ENCODE peak calls at places on chromosomes 3 and 15, in six cellular contexts. K, U, A, W, R and F are unnamed samples.
A peak's percentile ranks its signal among the peaks of the same experiment; 100 is the strongest.

GRCh38 chr3:36944012-36944640 is 728 bp downstream of the TRANK1 start:
- DNase-seq in W (peak; percentile 61), U (no peak), K (no peak), A (peak; percentile 44), R (no peak), F (peak; percentile 42)

GRCh38 chr3:125078961-125079674 is 23.3 kb upstream of the HEG1 start:
- DNase-seq in U (no peak), R (no peak), A (no peak), K (no peak), W (no peak), F (peak; percentile 21)

GRCh38 chr15:91897585-91898372 is 44.3 kb downstream of the SLCO3A1 start:
- DNase-seq in A (no peak), U (no peak), W (no peak), K (no peak), R (no peak), F (no peak)

GRCh38 chr3:159616234-159616825 is 372.3 kb upstream of the IL12A start:
- DNase-seq in K (no peak), W (peak; percentile 60), U (no peak), A (peak; percentile 34), R (no peak), F (no peak)

GRCh38 chr3:126322181-126322967 is 34.8 kb downstream of the KLF15 start:
- DNase-seq in A (no peak), U (no peak), W (no peak), K (no peak), R (peak; percentile 8), F (no peak)

GRCh38 chr3:34948431-34948971 is 690.8 kb upstream of the ARPP21 start:
- DNase-seq in R (no peak), W (no peak), K (no peak), U (no peak), A (no peak), F (no peak)

GRCh38 chr15:56736308-56736707 is 3.0 kb upstream of the ZNF280D start:
- DNase-seq in K (no peak), U (no peak), R (peak; percentile 31), W (peak; percentile 57), A (no peak), F (no peak)

GRCh38 chr3:111737712-111738097 is 121.4 kb upstream of the PHLDB2 start:
- DNase-seq in W (no peak), R (peak; percentile 52), A (no peak), U (no peak), K (no peak), F (no peak)

GRCh38 chr3:197353867-197354180 is 55.4 kb upstream of the DLG1 start:
- DNase-seq in U (no peak), A (no peak), R (no peak), W (no peak), K (no peak), F (no peak)

GRCh38 chr3:114207768-114208167 is 28.9 kb upstream of the DRD3 start:
- DNase-seq in W (no peak), U (no peak), R (no peak), K (peak; percentile 25), A (no peak), F (no peak)

GRCh38 chr15:51198701-51199253 is 104.1 kb upstream of the TNFAIP8L3 start:
- DNase-seq in W (no peak), R (no peak), U (no peak), K (no peak), A (no peak), F (no peak)

GRCh38 chr3:31579828-31580227 is 47.1 kb downstream of the STT3B start:
- DNase-seq in A (no peak), R (no peak), U (no peak), K (no peak), W (no peak), F (no peak)

GRCh38 chr15:49990835-49991540 is 128.0 kb downstream of the ATP8B4 start:
- DNase-seq in K (no peak), R (no peak), A (no peak), W (no peak), U (no peak), F (no peak)

GRCh38 chr15:44163370-44163769 is 31.7 kb downstream of the FRMD5 start:
- DNase-seq in R (no peak), K (no peak), A (no peak), U (no peak), W (no peak), F (no peak)

GRCh38 chr3:192352142-192352541 is 375.2 kb downstream of the FGF12 start:
- DNase-seq in R (no peak), A (no peak), K (no peak), W (no peak), U (no peak), F (no peak)

GRCh38 chr3:4582634-4583033 is 89.5 kb downstream of the ITPR1 start:
- DNase-seq in A (no peak), R (no peak), U (no peak), K (no peak), W (no peak), F (no peak)

GRCh38 chr3:44976002-44976815 is at the start of the genes EXOSC7 and ZDHHC3:
- DNase-seq in K (no peak), W (peak; percentile 85), R (peak; percentile 68), U (peak; percentile 98), A (peak; percentile 70), F (peak; percentile 90)

GRCh38 chr3:41874022-41874421 is 87.9 kb downstream of the ULK4 start:
- DNase-seq in U (no peak), K (no peak), A (no peak), W (no peak), R (no peak), F (peak; percentile 9)

GRCh38 chr15:42444415-42445063 is 46.4 kb downstream of the ZNF106 start:
- DNase-seq in W (no peak), R (no peak), A (no peak), U (peak; percentile 9), K (no peak), F (no peak)

GRCh38 chr3:171753665-171754408 is 56.4 kb downstream of the PLD1 start:
- DNase-seq in K (no peak), W (no peak), U (no peak), A (no peak), R (no peak), F (no peak)

GRCh38 chr3:195113536-195113935 is 157.4 kb downstream of the XXYLT1 start:
- DNase-seq in A (no peak), K (no peak), W (no peak), U (no peak), R (no peak), F (no peak)

GRCh38 chr3:50588759-50589433 is 19.6 kb downstream of the HEMK1 start:
- DNase-seq in A (no peak), W (no peak), U (peak; percentile 27), R (peak; percentile 96), K (no peak), F (no peak)

GRCh38 chr3:111723293-111723963 is 128.3 kb upstream of the ZBED2 start:
- DNase-seq in U (no peak), R (no peak), W (peak; percentile 56), A (no peak), K (no peak), F (no peak)

DNA sequence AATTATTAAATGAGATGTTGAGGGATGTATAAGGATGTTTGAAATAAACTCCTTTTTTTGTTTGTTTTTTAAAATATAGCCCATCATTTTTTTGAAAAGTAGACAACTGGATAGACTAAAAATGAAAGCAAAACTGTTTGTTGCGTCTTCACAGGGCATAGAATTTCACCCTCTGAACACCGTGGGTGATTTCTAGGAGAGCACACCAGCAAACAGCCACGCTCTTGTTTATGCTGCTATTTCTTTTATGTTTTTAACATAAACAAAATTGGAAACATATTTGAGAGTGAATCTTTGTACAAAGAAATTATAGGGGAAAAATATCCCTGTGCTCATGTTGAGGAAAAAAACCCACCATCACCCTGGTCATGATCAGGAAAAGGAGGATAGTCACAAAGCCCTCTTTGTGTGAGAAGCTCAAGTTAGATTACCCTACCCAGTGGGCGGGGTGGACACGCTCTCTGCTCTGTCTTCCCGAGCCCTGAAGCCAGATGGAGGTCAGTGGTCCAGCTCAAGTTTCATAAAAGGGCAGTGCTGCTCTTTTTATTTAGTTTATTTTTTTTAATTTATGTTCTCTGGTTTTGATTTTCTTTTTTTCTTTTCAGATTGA is 313.3 kb downstream of the SATB1 start:
- DNase-seq in U (no peak), K (peak; percentile 31), A (no peak), R (peak; percentile 5), W (no peak), F (no peak)
- TF ChIP-seq MYC in U (no peak), K (no peak), A (no peak), R (no peak), W (no peak), F (no peak)

GRCh38 chr3:167872941-167873340 is 137.4 kb downstream of the SERPINI1 start:
- DNase-seq in K (no peak), A (no peak), W (no peak), R (no peak), U (no peak), F (no peak)
- TF ChIP-seq CTCF in K (peak; percentile 18), A (peak; percentile 7), W (peak; percentile 6), R (no peak), U (peak; percentile 34), F (no peak)

GRCh38 chr3:189677667-189678066 is 46.5 kb downstream of the TP63 start:
- DNase-seq in U (no peak), R (no peak), K (no peak), A (no peak), W (no peak), F (no peak)

GRCh38 chr3:189674249-189674913 is 43.2 kb downstream of the TP63 start:
- DNase-seq in A (no peak), K (no peak), W (no peak), R (no peak), U (no peak), F (no peak)

DNA sequence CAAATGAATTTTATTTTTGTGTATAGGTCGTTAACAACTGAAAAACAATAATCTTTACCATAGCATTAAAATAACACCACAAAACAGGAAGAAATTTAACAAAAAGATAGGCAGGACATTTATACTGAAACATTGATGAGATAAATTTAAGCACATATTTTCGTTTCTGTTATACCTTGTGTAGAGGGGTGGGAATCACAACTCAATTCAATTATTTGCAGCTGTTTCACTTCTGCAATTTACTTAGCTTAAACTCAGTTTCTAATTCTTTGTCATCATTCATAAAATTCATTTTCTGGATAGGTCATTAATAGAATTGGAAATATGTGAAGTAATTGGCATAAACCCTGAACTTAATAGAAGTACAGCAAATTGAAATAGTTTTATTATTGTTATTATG is 42.3 kb downstream of the TP63 start:
- DNase-seq in K (peak; percentile 42), W (no peak), A (no peak), U (no peak), R (no peak), F (no peak)
- TF ChIP-seq MYC in K (no peak), W (no peak), A (no peak), U (no peak), R (no peak), F (no peak)

DNA sequence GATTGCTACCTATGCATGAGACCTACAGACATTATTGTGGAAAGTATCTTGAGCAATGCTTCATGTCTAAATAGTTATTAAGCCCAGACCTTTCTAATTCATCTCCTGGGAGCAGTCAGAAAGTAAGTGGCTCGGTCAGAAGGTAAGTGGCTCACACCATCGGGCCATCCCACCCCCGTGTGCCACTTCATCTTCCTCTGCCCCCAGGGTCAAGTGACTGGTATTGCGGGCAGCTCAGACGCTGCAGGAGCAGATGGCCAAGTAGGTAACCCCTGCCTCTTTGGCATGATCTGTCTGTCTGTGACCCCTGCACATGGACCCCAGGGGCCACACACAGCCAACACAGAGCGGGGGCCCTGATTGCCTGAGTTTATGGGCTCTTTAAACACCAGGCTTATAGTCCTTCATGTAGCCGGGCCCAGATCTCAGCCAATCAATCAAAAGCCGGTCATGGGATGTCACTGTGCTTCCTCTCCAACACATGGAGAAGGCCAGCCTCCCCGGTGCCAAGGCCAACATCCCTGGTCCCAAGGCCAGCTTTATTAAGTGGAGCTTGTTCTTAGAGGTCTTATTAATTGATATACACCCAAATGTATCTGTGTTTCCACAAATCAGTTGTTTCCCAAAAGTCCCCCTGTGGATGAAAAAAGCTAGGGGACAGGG is 42.9 kb downstream of the LARP6 start:
- DNase-seq in K (no peak), U (no peak), W (no peak), R (no peak), A (no peak), F (no peak)
- TF ChIP-seq CTCF in K (no peak), U (no peak), W (no peak), R (no peak), A (no peak), F (no peak)

GRCh38 chr15:98941595-98942255 is 65.9 kb downstream of the PGPEP1L start:
- DNase-seq in K (no peak), A (no peak), R (no peak), U (no peak), W (no peak), F (no peak)
- TF ChIP-seq MYC in K (no peak), A (no peak), R (no peak), U (no peak), W (no peak), F (no peak)